ENCODE peak calls at places on chromosomes 16 and 17, in eight cellular contexts. One of them, this sample, is unnamed.

GRCh38 chr17:7982666-7983065 is 19.7 kb upstream of the GUCY2D start:
- DNase-seq in omental fat pad: no peak
- DNase-seq in upper lobe of right lung: no peak
- DNase-seq in lung: no peak
- DNase-seq in HFFc6: peak
- DNase-seq in mucosa of descending colon: no peak
- DNase-seq in colonic mucosa: no peak
- DNase-seq in AG09309: no peak
- DNase-seq in this sample: no peak

GRCh38 chr17:78797691-78798585 is 15.9 kb upstream of the CYTH1 start:
- DNase-seq in mucosa of descending colon: peak
- DNase-seq in colonic mucosa: no peak
- DNase-seq in omental fat pad: no peak
- DNase-seq in upper lobe of right lung: no peak
- DNase-seq in AG09309: no peak
- DNase-seq in lung: no peak
- DNase-seq in HFFc6: no peak
- DNase-seq in this sample: no peak

GRCh38 chr16:56950881-56951771 is 10.6 kb upstream of the CETP start:
- DNase-seq in colonic mucosa: peak
- DNase-seq in upper lobe of right lung: peak
- DNase-seq in lung: peak
- DNase-seq in AG09309: no peak
- DNase-seq in HFFc6: peak
- DNase-seq in omental fat pad: no peak
- DNase-seq in mucosa of descending colon: no peak
- DNase-seq in this sample: peak

GRCh38 chr16:69566437-69567030 is 768 bp downstream of the NFAT5 start:
- DNase-seq in lung: peak
- DNase-seq in upper lobe of right lung: peak
- DNase-seq in omental fat pad: no peak
- DNase-seq in mucosa of descending colon: peak
- DNase-seq in colonic mucosa: peak
- DNase-seq in AG09309: no peak
- DNase-seq in HFFc6: peak
- DNase-seq in this sample: no peak

GRCh38 chr17:80389011-80389995 is 25.7 kb upstream of the ENDOV start:
- DNase-seq in lung: no peak
- DNase-seq in upper lobe of right lung: no peak
- DNase-seq in omental fat pad: no peak
- DNase-seq in HFFc6: no peak
- DNase-seq in colonic mucosa: no peak
- DNase-seq in AG09309: no peak
- DNase-seq in mucosa of descending colon: no peak
- DNase-seq in this sample: no peak

GRCh38 chr17:61574542-61575351 is 16.3 kb downstream of the NACA2 start:
- DNase-seq in AG09309: no peak
- DNase-seq in lung: no peak
- DNase-seq in colonic mucosa: peak
- DNase-seq in mucosa of descending colon: no peak
- DNase-seq in HFFc6: peak
- DNase-seq in upper lobe of right lung: no peak
- DNase-seq in omental fat pad: no peak
- DNase-seq in this sample: no peak

GRCh38 chr16:57141822-57142631 is 43.8 kb downstream of the PSME3IP1 start:
- DNase-seq in upper lobe of right lung: peak
- DNase-seq in AG09309: no peak
- DNase-seq in colonic mucosa: no peak
- DNase-seq in mucosa of descending colon: no peak
- DNase-seq in lung: no peak
- DNase-seq in HFFc6: no peak
- DNase-seq in omental fat pad: no peak
- DNase-seq in this sample: no peak

GRCh38 chr17:81309140-81309858 is 14.2 kb upstream of the SLC38A10 start:
- DNase-seq in HFFc6: peak
- DNase-seq in AG09309: no peak
- DNase-seq in mucosa of descending colon: peak
- DNase-seq in omental fat pad: peak
- DNase-seq in lung: peak
- DNase-seq in colonic mucosa: peak
- DNase-seq in upper lobe of right lung: peak
- DNase-seq in this sample: no peak

GRCh38 chr17:82772026-82772425 is 20.2 kb downstream of the TBCD start:
- DNase-seq in HFFc6: peak
- DNase-seq in lung: no peak
- DNase-seq in mucosa of descending colon: peak
- DNase-seq in upper lobe of right lung: no peak
- DNase-seq in colonic mucosa: peak
- DNase-seq in omental fat pad: no peak
- DNase-seq in AG09309: peak
- DNase-seq in this sample: no peak
- TF ChIP-seq CTCF in HFFc6: no peak
- TF ChIP-seq CTCF in lung: no peak
- TF ChIP-seq CTCF in mucosa of descending colon: no peak
- TF ChIP-seq CTCF in upper lobe of right lung: no peak
- TF ChIP-seq CTCF in colonic mucosa: no peak
- TF ChIP-seq CTCF in omental fat pad: no peak
- TF ChIP-seq CTCF in AG09309: no peak
- TF ChIP-seq CTCF in this sample: no peak

GRCh38 chr16:86566966-86567700 is 504 bp downstream of the FOXC2 start:
- DNase-seq in colonic mucosa: no peak
- DNase-seq in omental fat pad: no peak
- DNase-seq in mucosa of descending colon: no peak
- DNase-seq in HFFc6: no peak
- DNase-seq in lung: no peak
- DNase-seq in upper lobe of right lung: no peak
- DNase-seq in AG09309: no peak
- DNase-seq in this sample: no peak

GRCh38 chr16:86566601-86566965 is at the start of gene FOXC2:
- DNase-seq in HFFc6: peak
- DNase-seq in mucosa of descending colon: peak
- DNase-seq in upper lobe of right lung: peak
- DNase-seq in omental fat pad: no peak
- DNase-seq in colonic mucosa: peak
- DNase-seq in lung: peak
- DNase-seq in AG09309: peak
- DNase-seq in this sample: no peak

GRCh38 chr16:86568677-86569623 is 2.3 kb downstream of the FOXC2 start:
- DNase-seq in omental fat pad: no peak
- DNase-seq in colonic mucosa: no peak
- DNase-seq in upper lobe of right lung: no peak
- DNase-seq in HFFc6: no peak
- DNase-seq in AG09309: no peak
- DNase-seq in lung: no peak
- DNase-seq in mucosa of descending colon: no peak
- DNase-seq in this sample: no peak

GRCh38 chr16:86569843-86570447 is 3.3 kb downstream of the FOXC2 start:
- DNase-seq in colonic mucosa: no peak
- DNase-seq in mucosa of descending colon: no peak
- DNase-seq in upper lobe of right lung: no peak
- DNase-seq in omental fat pad: no peak
- DNase-seq in HFFc6: no peak
- DNase-seq in lung: no peak
- DNase-seq in AG09309: no peak
- DNase-seq in this sample: no peak

DNA sequence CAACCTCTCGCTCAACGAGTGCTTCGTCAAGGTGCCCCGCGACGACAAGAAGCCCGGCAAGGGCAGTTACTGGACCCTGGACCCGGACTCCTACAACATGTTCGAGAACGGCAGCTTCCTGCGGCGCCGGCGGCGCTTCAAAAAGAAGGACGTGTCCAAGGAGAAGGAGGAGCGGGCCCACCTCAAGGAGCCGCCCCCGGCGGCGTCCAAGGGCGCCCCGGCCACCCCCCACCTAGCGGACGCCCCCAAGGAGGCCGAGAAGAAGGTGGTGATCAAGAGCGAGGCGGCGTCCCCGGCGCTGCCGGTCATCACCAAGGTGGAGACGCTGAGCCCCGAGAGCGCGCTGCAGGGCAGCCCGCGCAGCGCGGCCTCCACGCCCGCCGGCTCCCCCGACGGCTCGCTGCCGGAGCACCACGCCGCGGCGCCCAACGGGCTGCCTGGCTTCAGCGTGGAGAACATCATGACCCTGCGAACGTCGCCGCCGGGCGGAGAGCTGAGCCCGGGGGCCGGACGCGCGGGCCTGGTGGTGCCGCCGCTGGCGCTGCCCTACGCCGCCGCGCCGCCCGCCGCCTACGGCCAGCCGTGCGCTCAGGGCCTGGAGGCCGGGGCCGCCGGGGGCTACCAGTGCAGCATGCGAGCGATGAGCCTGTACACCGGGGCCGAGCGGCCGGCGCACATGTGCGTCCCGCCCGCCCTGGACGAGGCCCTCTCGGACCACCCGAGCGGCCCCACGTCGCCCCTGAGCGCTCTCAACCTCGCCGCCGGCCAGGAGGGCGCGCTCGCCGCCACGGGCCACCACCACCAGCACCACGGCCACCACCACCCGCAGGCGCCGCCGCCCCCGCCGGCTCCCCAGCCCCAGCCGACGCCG is 1.3 kb downstream of the FOXC2 start:
- DNase-seq in lung: no peak
- DNase-seq in colonic mucosa: no peak
- DNase-seq in upper lobe of right lung: no peak
- DNase-seq in HFFc6: no peak
- DNase-seq in omental fat pad: no peak
- DNase-seq in AG09309: no peak
- DNase-seq in mucosa of descending colon: no peak
- DNase-seq in this sample: no peak
- TF ChIP-seq CTCF in lung: no peak
- TF ChIP-seq CTCF in colonic mucosa: no peak
- TF ChIP-seq CTCF in upper lobe of right lung: no peak
- TF ChIP-seq CTCF in HFFc6: peak
- TF ChIP-seq CTCF in omental fat pad: no peak
- TF ChIP-seq CTCF in AG09309: peak
- TF ChIP-seq CTCF in mucosa of descending colon: no peak
- TF ChIP-seq CTCF in this sample: no peak

GRCh38 chr16:67651847-67652246 is 6.9 kb downstream of the CARMIL2 start:
- DNase-seq in colonic mucosa: no peak
- DNase-seq in upper lobe of right lung: no peak
- DNase-seq in AG09309: no peak
- DNase-seq in omental fat pad: no peak
- DNase-seq in mucosa of descending colon: no peak
- DNase-seq in HFFc6: no peak
- DNase-seq in lung: no peak
- DNase-seq in this sample: no peak

GRCh38 chr16:67652578-67653130 is 7.4 kb downstream of the ACD start:
- DNase-seq in HFFc6: no peak
- DNase-seq in AG09309: no peak
- DNase-seq in upper lobe of right lung: no peak
- DNase-seq in colonic mucosa: no peak
- DNase-seq in mucosa of descending colon: no peak
- DNase-seq in omental fat pad: no peak
- DNase-seq in lung: no peak
- DNase-seq in this sample: no peak

GRCh38 chr16:67654069-67654911 is 5.8 kb downstream of the ACD start:
- DNase-seq in AG09309: no peak
- DNase-seq in omental fat pad: no peak
- DNase-seq in HFFc6: no peak
- DNase-seq in mucosa of descending colon: no peak
- DNase-seq in colonic mucosa: peak
- DNase-seq in upper lobe of right lung: no peak
- DNase-seq in lung: no peak
- DNase-seq in this sample: no peak

GRCh38 chr16:67655363-67655762 is 4.7 kb downstream of the ACD start:
- DNase-seq in HFFc6: no peak
- DNase-seq in lung: no peak
- DNase-seq in omental fat pad: no peak
- DNase-seq in upper lobe of right lung: no peak
- DNase-seq in colonic mucosa: no peak
- DNase-seq in AG09309: no peak
- DNase-seq in mucosa of descending colon: no peak
- DNase-seq in this sample: no peak

DNA sequence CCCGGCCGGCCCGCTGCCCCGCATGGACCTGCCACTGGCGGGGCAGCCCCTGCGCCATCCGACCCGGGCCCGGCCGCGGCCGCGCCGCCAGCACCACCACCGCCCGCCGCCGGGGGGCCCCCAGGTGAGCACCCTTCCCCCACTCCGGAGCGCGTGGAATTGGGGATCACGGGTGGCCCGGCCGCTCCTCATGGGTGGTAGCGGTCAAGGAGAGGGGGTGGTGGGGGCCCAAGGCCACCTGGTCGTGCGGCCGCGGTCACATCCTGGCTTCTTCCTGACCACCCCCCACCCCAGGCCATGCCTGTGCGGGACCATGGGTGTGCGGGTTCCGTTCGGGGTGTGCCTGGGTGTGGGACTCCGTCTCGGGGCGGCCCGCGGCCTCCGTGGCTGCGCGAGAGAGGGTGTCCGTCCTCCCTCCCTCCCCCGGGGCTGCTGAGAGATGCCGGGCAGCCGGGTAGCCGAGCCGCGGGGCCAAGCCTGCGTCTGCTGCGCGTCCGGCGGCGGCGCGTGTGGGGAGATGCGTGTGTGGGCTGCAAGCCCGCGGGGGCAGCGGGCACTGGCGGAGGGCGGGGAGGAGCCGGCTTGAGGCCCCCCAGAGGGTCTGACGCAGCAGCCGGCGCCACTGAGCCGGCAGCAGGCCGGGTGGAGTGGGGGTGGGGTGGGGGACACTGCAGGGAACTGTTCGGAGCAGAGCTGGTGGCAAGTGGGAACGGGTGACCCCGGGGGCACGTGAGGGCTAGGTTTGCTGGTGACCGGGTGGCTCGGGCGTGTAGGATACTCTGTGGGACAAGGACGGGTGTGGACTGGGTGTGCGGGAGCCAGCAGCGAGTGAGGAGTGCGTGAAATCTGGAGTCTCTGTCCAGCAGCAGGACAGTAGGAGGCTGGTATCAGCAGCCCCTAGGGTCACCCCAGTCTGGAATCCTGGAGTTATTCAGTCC is 6.7 kb downstream of the ACD start:
- DNase-seq in HFFc6: no peak
- DNase-seq in lung: no peak
- DNase-seq in omental fat pad: no peak
- DNase-seq in colonic mucosa: no peak
- DNase-seq in mucosa of descending colon: no peak
- DNase-seq in upper lobe of right lung: no peak
- DNase-seq in AG09309: no peak
- DNase-seq in this sample: no peak
- TF ChIP-seq CTCF in HFFc6: peak
- TF ChIP-seq CTCF in lung: no peak
- TF ChIP-seq CTCF in omental fat pad: no peak
- TF ChIP-seq CTCF in colonic mucosa: no peak
- TF ChIP-seq CTCF in mucosa of descending colon: no peak
- TF ChIP-seq CTCF in upper lobe of right lung: no peak
- TF ChIP-seq CTCF in AG09309: no peak
- TF ChIP-seq CTCF in this sample: no peak

GRCh38 chr16:88686439-88687253 is at the start of gene SNAI3:
- DNase-seq in lung: peak
- DNase-seq in omental fat pad: peak
- DNase-seq in AG09309: no peak
- DNase-seq in HFFc6: no peak
- DNase-seq in mucosa of descending colon: peak
- DNase-seq in colonic mucosa: peak
- DNase-seq in upper lobe of right lung: peak
- DNase-seq in this sample: peak

GRCh38 chr16:88684569-88685155 is 1.6 kb downstream of the SNAI3 start:
- DNase-seq in HFFc6: no peak
- DNase-seq in omental fat pad: no peak
- DNase-seq in AG09309: no peak
- DNase-seq in lung: no peak
- DNase-seq in mucosa of descending colon: no peak
- DNase-seq in colonic mucosa: no peak
- DNase-seq in upper lobe of right lung: no peak
- DNase-seq in this sample: no peak

GRCh38 chr16:88687254-88687576 is 908 bp upstream of the SNAI3 start:
- DNase-seq in colonic mucosa: no peak
- DNase-seq in upper lobe of right lung: no peak
- DNase-seq in lung: no peak
- DNase-seq in mucosa of descending colon: no peak
- DNase-seq in omental fat pad: no peak
- DNase-seq in HFFc6: no peak
- DNase-seq in AG09309: no peak
- DNase-seq in this sample: no peak

GRCh38 chr16:88686062-88686438 is 257 bp downstream of the SNAI3 start:
- DNase-seq in upper lobe of right lung: peak
- DNase-seq in mucosa of descending colon: peak
- DNase-seq in AG09309: no peak
- DNase-seq in HFFc6: no peak
- DNase-seq in omental fat pad: no peak
- DNase-seq in colonic mucosa: no peak
- DNase-seq in lung: no peak
- DNase-seq in this sample: no peak

DNA sequence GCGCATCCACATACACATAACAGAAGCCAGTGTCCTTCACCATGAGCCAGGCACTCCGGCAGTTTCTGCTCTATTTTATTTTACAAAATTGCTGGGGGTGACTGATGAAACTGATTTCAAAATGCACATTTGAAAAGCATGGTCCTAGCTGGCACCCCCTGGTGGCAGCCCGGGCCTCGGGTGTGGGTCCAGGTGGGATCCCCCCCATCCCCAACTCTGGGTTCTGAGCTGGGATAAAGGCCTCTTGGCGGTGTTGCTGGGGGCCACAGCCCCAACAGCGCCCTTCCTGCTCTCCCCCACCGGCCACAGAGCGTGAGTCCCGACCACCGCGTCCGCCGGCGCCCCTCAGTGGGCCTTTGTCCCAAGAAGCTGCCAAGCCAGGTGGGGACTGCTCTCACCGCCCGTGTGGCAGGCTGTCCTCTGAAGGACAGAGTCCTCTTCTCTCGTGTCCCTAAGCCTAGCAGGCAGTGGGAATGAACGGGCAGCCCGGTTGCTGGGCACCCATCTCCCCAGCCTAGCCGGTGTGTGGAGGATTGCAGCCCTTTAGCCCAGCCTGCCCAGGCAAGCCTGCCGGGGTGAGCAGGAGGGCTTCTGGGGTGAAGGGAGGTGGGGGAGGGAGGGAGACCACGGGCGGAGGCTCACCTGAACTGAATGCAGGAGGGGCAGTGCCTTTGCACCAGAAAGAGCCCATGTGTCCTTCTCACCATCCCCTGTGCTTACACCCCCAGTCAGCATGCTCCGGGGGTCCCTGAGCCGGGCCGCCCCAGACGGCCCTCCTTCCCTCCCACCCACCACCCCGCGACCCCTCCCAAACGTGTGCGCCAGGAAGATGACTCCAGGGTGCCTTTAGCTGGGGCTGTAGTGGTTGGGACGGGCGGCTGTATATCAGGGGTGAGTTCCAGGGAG is 898 bp downstream of the SNAI3 start:
- DNase-seq in upper lobe of right lung: peak
- DNase-seq in AG09309: no peak
- DNase-seq in mucosa of descending colon: no peak
- DNase-seq in lung: no peak
- DNase-seq in omental fat pad: peak
- DNase-seq in colonic mucosa: no peak
- DNase-seq in HFFc6: peak
- DNase-seq in this sample: no peak
- TF ChIP-seq CTCF in upper lobe of right lung: peak
- TF ChIP-seq CTCF in AG09309: peak
- TF ChIP-seq CTCF in mucosa of descending colon: peak
- TF ChIP-seq CTCF in lung: no peak
- TF ChIP-seq CTCF in omental fat pad: no peak
- TF ChIP-seq CTCF in colonic mucosa: peak
- TF ChIP-seq CTCF in HFFc6: peak
- TF ChIP-seq CTCF in this sample: no peak